ENCODE peak calls at places on chromosome X, in five cellular contexts. O, T, Q, M and U are unnamed samples.

GRCh38 chrX:19846995-19847790 is 40.2 kb downstream of the SH3KBP1 start:
- DNase-seq in T (no peak), M (no peak), Q (peak), O (no peak), U (no peak)

GRCh38 chrX:74467656-74468055 is 46.4 kb downstream of the SLC16A2 start:
- DNase-seq in M (no peak), T (no peak), Q (no peak), O (no peak), U (no peak)

GRCh38 chrX:66728818-66729271 is 90.0 kb upstream of the EDA2R start:
- DNase-seq in Q (peak), M (peak), T (peak), O (peak), U (no peak)

GRCh38 chrX:31117195-31117594 is 45.4 kb upstream of the FTHL17 start:
- DNase-seq in T (no peak), Q (no peak), M (no peak), O (no peak), U (no peak)

GRCh38 chrX:29172880-29173279 is 585.6 kb downstream of the IL1RAPL1 start:
- DNase-seq in Q (peak), O (no peak), T (no peak), M (no peak), U (no peak)

GRCh38 chrX:41095962-41096955 is 11.0 kb downstream of the USP9X start:
- DNase-seq in O (no peak), T (no peak), Q (no peak), M (no peak), U (no peak)

GRCh38 chrX:123140454-123140853 is 43.6 kb upstream of the GRIA3 start:
- DNase-seq in Q (no peak), M (no peak), O (no peak), T (no peak), U (no peak)

GRCh38 chrX:13927175-13927574 is 102.5 kb downstream of the GEMIN8 start:
- DNase-seq in M (no peak), Q (no peak), T (no peak), O (no peak), U (no peak)

GRCh38 chrX:150767045-150767395 is 73.8 kb downstream of the MTMR1 start:
- DNase-seq in Q (peak), M (no peak), T (no peak), O (peak), U (no peak)

GRCh38 chrX:103275947-103276567 is 493 bp downstream of the TCEAL5 start:
- DNase-seq in T (no peak), Q (no peak), M (no peak), O (no peak), U (peak)

GRCh38 chrX:19832186-19832965 is 55.0 kb downstream of the SH3KBP1 start:
- DNase-seq in M (no peak), O (no peak), Q (no peak), T (no peak), U (no peak)

GRCh38 chrX:121546317-121546716 is 498.9 kb downstream of the GLUD2 start:
- DNase-seq in Q (no peak), O (no peak), M (no peak), T (no peak), U (no peak)

GRCh38 chrX:20067709-20068315 is 48.9 kb downstream of the MAP7D2 start:
- DNase-seq in T (peak), M (peak), Q (peak), O (peak), U (no peak)

GRCh38 chrX:22406332-22406731 is 133.6 kb downstream of the CBLL2 start:
- DNase-seq in M (no peak), Q (peak), T (no peak), O (no peak), U (no peak)

GRCh38 chrX:147884958-147885357 is 26.8 kb upstream of the FMR1 start:
- DNase-seq in M (no peak), O (no peak), T (no peak), Q (peak), U (no peak)

GRCh38 chrX:8868906-8869305 is 67.7 kb upstream of the FAM9A start:
- DNase-seq in Q (peak), O (no peak), M (no peak), T (no peak), U (no peak)

GRCh38 chrX:39948564-39948963 is 149.2 kb downstream of the BCOR start:
- DNase-seq in O (no peak), M (no peak), Q (no peak), T (no peak), U (peak)

GRCh38 chrX:24877854-24878650 is 137.7 kb downstream of the ARX start:
- DNase-seq in T (no peak), M (no peak), O (no peak), Q (no peak), U (no peak)

GRCh38 chrX:119073200-119073905 is 560 bp downstream of the CT47C1 start:
- DNase-seq in T (no peak), O (no peak), M (no peak), Q (no peak), U (no peak)

GRCh38 chrX:19904778-19905367 is 17.5 kb upstream of the SH3KBP1 start:
- DNase-seq in T (no peak), Q (peak), M (no peak), O (peak), U (no peak)

GRCh38 chrX:38561126-38561868 is at the start of gene TSPAN7:
- DNase-seq in Q (peak), O (peak), M (peak), T (peak), U (peak)

GRCh38 chrX:84729809-84730208 is 227.6 kb upstream of the HDX start:
- DNase-seq in O (no peak), M (peak), T (no peak), Q (peak), U (no peak)

GRCh38 chrX:23612846-23613245 is 54.4 kb upstream of the PRDX4 start:
- DNase-seq in O (no peak), M (no peak), Q (no peak), T (no peak), U (no peak)

GRCh38 chrX:23610491-23610890 is 56.8 kb upstream of the PRDX4 start:
- DNase-seq in T (no peak), Q (no peak), M (no peak), O (no peak), U (no peak)

GRCh38 chrX:23621621-23622265 is 45.5 kb upstream of the PRDX4 start:
- DNase-seq in Q (no peak), M (no peak), O (no peak), T (no peak), U (no peak)

DNA sequence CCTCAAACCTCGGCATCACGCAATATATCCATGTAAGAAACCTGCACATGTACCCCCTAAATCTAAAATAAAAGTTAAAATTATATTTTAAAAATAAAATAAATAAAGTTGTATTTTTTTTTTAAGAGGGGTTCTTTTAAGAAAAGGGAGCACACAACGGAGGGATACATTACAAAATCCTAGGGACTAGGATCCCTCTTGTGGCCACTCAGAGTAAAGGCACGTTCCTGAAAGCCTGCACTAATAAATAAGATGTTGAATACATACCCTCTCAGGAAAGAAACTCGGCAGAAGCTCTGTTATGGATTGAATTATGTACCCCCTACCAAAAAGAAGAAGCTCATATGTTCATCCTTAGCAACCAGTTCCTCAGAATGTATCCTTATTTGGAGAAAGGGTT is 50.9 kb upstream of the PRDX4 start:
- DNase-seq in Q (peak), M (no peak), T (no peak), O (no peak), U (no peak)
- TF ChIP-seq CTCF in Q (peak), M (no peak), T (no peak), O (peak), U (peak)

DNA sequence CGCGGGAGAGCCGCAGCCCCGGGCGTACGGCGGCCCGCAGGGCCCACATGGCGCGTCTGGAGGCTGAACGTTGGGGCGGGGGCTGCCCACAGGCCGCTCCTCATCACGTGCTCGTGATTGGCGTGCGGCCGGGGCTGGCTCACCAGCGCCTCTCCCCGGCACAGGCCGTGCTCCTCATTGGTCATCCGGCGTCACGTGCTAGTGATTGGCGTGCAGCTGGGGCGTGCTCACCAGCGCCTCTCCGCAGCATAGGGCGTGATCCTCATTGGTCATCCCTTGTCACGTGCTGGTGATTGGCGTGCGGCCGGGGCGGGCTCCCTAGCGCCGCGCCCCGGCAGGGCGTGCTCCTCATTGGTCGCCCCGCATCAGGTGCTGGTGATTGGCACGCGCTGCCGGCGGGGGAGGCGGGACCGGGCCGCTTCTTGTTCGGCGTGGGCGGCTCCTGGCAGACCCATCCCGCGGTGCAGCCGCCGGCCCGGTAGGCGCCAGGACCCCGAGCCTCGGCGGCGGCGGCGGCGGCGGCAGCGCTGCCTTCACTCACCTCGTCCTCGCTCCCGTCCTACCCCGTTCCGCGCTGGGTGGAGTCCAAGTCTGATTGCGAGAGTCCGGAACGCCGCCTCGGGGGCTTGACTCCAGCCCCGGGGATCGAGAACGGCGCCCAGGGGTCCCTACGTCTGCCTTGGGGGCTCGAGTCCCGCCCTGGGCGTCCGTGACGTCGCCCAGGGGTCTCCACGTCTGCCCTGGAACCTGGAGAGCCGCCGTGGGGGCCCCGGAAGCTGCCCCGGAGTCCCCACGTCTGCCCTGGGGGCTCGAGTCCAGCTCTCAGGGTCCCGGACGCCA is at the start of gene GTPBP6:
- DNase-seq in O (peak), Q (peak), M (peak), T (peak), U (peak)
- TF ChIP-seq CTCF in O (peak), Q (peak), M (no peak), T (peak), U (peak)

DNA sequence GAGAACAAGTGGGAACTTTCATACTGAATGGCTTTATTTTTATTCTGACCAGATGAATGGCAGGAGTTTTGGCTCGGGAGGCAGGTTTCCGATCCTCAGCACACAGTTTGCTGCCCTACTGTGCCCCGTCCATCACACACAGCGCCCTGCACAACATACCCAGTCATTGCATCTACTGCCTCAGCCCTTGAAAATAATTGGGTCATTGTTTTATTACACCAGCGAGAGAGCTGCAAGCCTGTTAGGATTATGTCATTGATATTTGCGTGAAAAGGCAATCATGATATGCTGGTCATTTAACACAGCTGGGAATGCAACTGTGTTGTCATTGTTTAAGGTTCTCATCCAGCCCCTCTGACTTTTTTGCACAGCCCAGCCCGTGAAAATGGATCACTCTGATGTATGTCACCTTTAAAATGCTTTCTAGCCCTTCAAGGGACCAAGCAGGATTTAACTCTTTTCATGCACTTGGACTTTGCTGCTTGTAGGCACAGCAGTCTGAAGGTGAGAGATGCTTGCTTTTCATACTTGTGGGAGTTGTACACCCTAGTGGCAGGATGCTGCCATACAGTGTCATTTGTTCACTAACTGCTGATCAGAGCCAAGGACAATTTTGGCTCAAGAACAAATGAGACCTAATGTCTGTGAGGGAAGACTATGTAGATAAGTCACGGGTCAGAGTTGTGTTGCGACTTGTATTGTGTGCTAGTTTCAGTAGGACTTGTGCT is 62.3 kb downstream of the RTL9 start:
- DNase-seq in O (no peak), Q (no peak), T (no peak), M (no peak), U (no peak)
- TF ChIP-seq CTCF in O (peak), Q (no peak), T (no peak), M (no peak), U (peak)

DNA sequence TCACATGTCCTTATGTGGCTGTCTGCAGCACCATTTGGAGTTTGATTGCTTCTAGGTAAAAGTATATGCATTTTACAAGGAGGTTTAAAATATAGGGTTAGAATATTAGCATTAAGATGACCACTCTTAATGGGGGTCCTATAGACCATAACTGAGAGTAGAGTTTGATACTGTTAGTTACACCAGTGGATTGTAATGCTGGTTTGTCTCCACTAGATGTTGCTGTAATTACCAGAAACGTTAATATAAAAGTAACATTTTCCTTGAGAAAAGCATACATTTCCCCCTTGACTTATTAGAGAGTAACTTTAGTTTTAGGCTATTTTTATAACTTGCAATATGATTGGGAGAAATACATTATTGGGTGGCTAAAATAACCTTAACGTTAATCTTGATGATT is 93.0 kb downstream of the ZXDA start:
- DNase-seq in O (no peak), T (no peak), M (no peak), Q (peak), U (no peak)
- TF ChIP-seq CTCF in O (peak), T (no peak), M (no peak), Q (peak), U (peak)

GRCh38 chrX:110413727-110414124 is 55.1 kb downstream of the RTL9 start:
- DNase-seq in O (no peak), M (no peak), T (no peak), Q (no peak), U (no peak)

GRCh38 chrX:110414679-110415439 is 56.2 kb downstream of the RTL9 start:
- DNase-seq in Q (no peak), T (no peak), M (no peak), O (no peak), U (no peak)

GRCh38 chrX:110415440-110416167 is 57.0 kb downstream of the RTL9 start:
- DNase-seq in M (no peak), T (no peak), Q (peak), O (no peak), U (no peak)

GRCh38 chrX:110414273-110414672 is 55.6 kb downstream of the RTL9 start:
- DNase-seq in T (no peak), O (no peak), M (no peak), Q (no peak), U (no peak)

DNA sequence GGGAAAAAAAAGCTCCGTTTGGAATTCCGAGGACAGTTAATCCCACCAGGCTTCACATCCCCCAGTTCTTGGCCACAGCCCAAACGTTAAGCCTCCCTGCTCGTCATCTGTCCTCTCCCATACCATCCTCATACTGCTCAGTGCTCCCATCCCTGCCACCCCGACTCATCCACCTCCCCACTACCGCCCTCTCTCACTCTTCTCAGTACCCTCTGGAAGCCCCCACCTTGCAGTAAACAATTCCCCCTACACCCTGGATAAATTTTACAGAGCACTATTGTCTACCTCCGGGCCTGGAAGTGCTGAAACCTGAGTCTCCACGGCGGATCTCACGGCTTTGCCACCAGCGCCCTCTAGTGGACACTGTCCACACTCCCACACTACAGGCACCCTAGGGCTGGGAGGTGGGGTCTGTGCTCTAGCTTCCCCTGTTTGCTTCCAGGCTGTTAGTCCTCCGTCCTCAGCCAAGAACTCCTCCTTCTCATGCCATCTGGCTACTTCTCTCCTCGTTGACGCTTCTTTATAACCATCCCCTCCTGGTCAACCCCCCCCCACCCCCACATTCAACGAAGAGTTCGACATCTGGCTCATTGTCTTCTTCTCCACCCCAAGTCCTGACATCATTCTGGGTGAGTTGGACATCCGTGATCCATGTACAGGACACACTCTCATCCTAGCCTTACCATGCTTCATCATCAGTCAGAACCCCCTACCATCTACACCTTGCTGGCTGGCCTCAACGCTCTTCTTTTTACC is 54.5 kb downstream of the RTL9 start:
- DNase-seq in Q (peak), M (peak), T (peak), O (peak), U (no peak)
- TF ChIP-seq CTCF in Q (peak), M (peak), T (peak), O (peak), U (peak)

GRCh38 chrX:97026406-97026805 is 142.7 kb downstream of the RPA4 start:
- DNase-seq in Q (peak), M (no peak), O (no peak), T (no peak), U (no peak)
- TF ChIP-seq CTCF in Q (peak), M (no peak), O (peak), T (no peak), U (peak)

GRCh38 chrX:49840679-49841078 is 11.6 kb downstream of the PAGE4 start:
- DNase-seq in T (peak), Q (peak), O (peak), M (no peak), U (no peak)
- TF ChIP-seq CTCF in T (no peak), Q (peak), O (peak), M (no peak), U (peak)

DNA sequence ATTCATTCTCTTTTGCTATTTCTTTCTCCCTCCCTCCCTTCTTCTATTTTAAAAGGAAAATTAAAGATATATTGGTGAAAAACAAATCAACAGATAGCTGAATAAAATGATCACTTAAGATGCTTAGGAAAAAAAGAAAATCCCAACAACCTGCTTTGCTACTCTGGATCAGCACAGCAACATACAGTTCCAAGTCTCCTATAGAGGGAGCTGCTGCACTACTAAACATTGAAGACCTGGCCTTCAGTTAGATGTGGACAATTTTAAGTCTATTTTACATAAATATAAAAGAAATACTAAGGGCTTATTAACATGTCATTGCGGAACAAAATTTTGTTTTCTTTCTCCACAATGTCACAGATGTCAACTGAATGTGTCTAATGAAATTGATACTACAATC is 226.4 kb downstream of the MAGEB5 start:
- DNase-seq in Q (peak), O (no peak), M (no peak), T (no peak), U (no peak)
- TF ChIP-seq CTCF in Q (peak), O (peak), M (no peak), T (no peak), U (peak)

GRCh38 chrX:42615161-42615563 is 162.8 kb downstream of the PPP1R2C start:
- DNase-seq in M (no peak), O (no peak), T (peak), Q (peak), U (no peak)
- TF ChIP-seq CTCF in M (no peak), O (no peak), T (no peak), Q (no peak), U (no peak)

DNA sequence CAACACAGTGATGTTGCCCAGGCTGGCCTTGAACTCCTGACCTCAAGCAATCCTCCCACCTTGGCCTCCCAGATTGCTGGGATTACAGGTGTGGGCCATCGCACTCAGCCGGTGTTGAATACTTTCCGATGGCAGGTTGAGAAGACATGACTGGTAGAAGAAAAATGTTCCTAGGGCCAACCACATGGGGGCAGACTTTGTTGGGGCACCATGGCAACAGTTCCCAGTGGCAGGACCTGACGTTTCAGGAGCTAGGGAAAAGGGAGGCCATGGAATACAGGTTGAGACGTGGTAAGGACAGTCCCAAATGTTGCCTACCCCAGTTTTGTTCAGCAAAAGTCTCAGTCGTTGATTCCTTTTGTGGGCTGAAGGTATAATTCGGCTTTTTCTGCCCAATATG is 134.6 kb downstream of the ASMT start:
- DNase-seq in T (no peak), Q (no peak), M (no peak), O (no peak), U (no peak)
- TF ChIP-seq CTCF in T (no peak), Q (no peak), M (no peak), O (no peak), U (peak)